ENCODE peak calls at places on chromosomes 1 and 21, in eight cellular contexts. P, U, R, V, Y, F, J and S are unnamed samples.

GRCh38 chr1:3369437-3370076 is 84.9 kb upstream of the ARHGEF16 start:
- DNase-seq in R (no peak), J (peak; percentile 45), P (no peak), F (no peak), U (no peak), Y (no peak), V (no peak), S (peak; percentile 85)

GRCh38 chr1:212946872-212947271 is 3.5 kb upstream of the VASH2 start:
- DNase-seq in F (no peak), Y (no peak), R (no peak), J (no peak), U (peak; percentile 45), V (no peak), P (no peak), S (no peak)

GRCh38 chr1:14944471-14944981 is 209.0 kb upstream of the TMEM51 start:
- DNase-seq in R (no peak), Y (no peak), F (no peak), P (no peak), J (no peak), U (no peak), V (no peak), S (no peak)

GRCh38 chr1:56073614-56074356 is 505.6 kb downstream of the PLPP3 start:
- DNase-seq in F (no peak), P (no peak), V (no peak), Y (no peak), R (peak; percentile 47), J (peak; percentile 71), U (no peak), S (peak; percentile 100)

GRCh38 chr1:43227138-43227836 is 42.5 kb upstream of the TMEM125 start:
- DNase-seq in Y (peak; percentile 58), P (peak; percentile 33), F (peak; percentile 93), J (peak; percentile 76), V (peak; percentile 84), U (peak; percentile 84), R (peak; percentile 78), S (peak; percentile 58)

GRCh38 chr1:17564458-17565393 is 25.2 kb downstream of the ARHGEF10L start:
- DNase-seq in U (no peak), R (peak; percentile 89), Y (no peak), V (peak; percentile 46), F (no peak), J (no peak), P (no peak), S (no peak)

GRCh38 chr1:179781962-179782361 is 38.9 kb downstream of the FAM163A start:
- DNase-seq in V (peak; percentile 59), P (no peak), U (no peak), F (no peak), Y (no peak), J (peak; percentile 76), R (peak; percentile 58), S (peak; percentile 23)

GRCh38 chr1:183891158-183891557 is 86.2 kb downstream of the RGL1 start:
- DNase-seq in U (peak; percentile 45), P (no peak), Y (no peak), J (no peak), R (no peak), F (no peak), V (no peak), S (no peak)

GRCh38 chr1:20604678-20605077 is 15.8 kb downstream of the CDA start:
- DNase-seq in R (peak; percentile 70), F (no peak), P (no peak), V (no peak), U (no peak), Y (no peak), J (no peak), S (peak; percentile 50)

GRCh38 chr1:84737572-84737971 is 47.3 kb upstream of the SSX2IP start:
- DNase-seq in V (no peak), P (no peak), F (no peak), U (no peak), R (no peak), Y (no peak), J (no peak), S (no peak)

GRCh38 chr1:97907886-97908285 is 12.9 kb downstream of the DPYD start:
- DNase-seq in F (no peak), R (no peak), P (no peak), Y (no peak), V (no peak), J (no peak), U (no peak), S (no peak)

GRCh38 chr1:231039161-231040018 is 664 bp downstream of the FAM89A start:
- DNase-seq in Y (no peak), F (peak; percentile 87), J (peak; percentile 20), P (peak; percentile 25), U (peak; percentile 8), V (peak; percentile 61), R (no peak), S (peak; percentile 27)

GRCh38 chr1:165290143-165290542 is 66.4 kb downstream of the LMX1A start:
- DNase-seq in Y (no peak), V (no peak), F (no peak), P (no peak), J (no peak), U (no peak), R (no peak), S (peak; percentile 38)

GRCh38 chr1:209375681-209376360 is 207.7 kb upstream of the CAMK1G start:
- DNase-seq in R (no peak), F (no peak), J (no peak), P (no peak), U (no peak), V (no peak), Y (no peak), S (peak; percentile 69)

GRCh38 chr1:234926574-234927311 is 201.9 kb downstream of the TOMM20 start:
- DNase-seq in R (peak; percentile 47), V (no peak), F (peak; percentile 83), Y (no peak), U (peak; percentile 92), P (peak; percentile 90), J (no peak), S (no peak)
- H3K4me3 ChIP-seq in R (no peak overlapping the region), V (no peak overlapping the region), F (no peak overlapping the region), Y (no peak overlapping the region), U (peak overlapping the region; percentile 48), P (peak overlapping the region; percentile 39), J (peak overlapping the region; percentile 39), S (no peak overlapping the region)

DNA sequence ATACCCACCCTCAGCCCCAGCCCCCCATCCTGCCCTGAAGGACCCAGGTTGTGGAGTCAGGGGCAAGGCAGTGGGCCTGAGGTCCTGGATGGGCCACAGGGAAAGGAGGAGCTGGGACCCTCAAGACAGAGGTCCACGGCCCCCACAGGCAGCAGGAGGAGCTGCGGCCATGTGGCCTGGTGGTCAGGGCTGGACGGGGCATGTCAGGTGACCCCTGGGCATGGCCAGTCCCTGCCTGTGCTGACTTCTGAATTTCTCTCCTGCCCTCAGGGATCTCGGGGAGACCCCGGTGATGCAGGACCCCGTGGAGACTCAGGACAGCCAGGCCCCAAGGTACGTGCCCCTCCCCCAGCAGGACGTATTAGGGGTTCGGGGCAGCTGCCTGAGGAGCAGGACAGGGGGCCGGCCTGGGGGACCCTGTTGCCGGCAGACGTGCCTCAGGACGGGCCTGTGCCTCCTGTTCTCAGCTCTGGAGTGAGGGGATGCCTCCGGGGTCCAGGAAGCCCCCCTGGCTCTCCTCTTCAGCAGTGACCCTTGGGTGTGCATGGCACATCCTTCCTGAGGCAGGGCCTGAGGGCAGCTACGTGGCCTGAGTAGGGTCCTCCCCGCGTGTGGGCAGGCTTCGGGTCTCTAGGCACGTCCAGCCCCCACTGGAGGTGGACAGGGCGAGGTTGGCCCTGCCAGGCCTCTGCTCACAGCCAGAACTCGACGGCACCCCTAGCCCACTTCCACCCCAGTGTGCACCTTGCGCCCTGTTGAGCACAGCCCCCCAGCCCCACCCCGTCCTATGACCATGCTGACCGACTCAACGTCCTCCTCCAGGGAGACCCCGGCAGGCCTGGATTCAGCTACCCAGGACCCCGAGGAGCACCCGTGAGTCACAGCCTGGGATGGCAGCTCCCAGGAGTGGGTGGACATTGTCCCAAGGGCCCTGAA is 23.6 kb downstream of the COL6A2 start:
- DNase-seq in J (peak; percentile 12), F (peak; percentile 56), V (peak; percentile 17), U (no peak), P (no peak), R (peak; percentile 49), Y (no peak), S (no peak)
- TF ChIP-seq CTCF in J (no peak), F (no peak), V (no peak), U (no peak), P (no peak), R (no peak), Y (no peak), S (no peak)

DNA sequence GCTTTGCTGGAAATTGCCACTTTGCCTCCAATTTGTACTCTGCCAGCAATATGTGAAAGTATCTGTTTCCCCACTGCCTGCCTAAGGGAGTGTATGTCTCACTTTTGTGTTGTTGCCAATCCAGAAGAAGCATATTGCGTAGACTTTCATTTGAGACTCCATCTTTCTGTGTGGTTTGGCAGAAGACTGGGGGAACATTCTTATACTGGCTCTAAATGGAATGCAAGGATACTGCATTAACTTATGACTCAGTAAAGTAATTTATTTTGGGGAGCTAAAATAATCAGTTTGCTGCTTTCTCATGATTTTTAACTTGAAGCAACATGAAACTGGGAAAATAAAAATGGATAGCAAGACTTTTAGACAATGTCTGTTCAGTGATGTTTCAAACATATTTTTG is 107.7 kb upstream of the TMPRSS2 start:
- DNase-seq in F (no peak), V (no peak), J (no peak), U (no peak), Y (no peak), P (no peak), R (no peak), S (peak; percentile 100)
- H3K4me3 ChIP-seq in F (no peak overlapping the region), V (no peak overlapping the region), J (no peak overlapping the region), U (no peak overlapping the region), Y (no peak overlapping the region), P (no peak overlapping the region), R (no peak overlapping the region), S (no peak overlapping the region)

GRCh38 chr1:192669174-192669573 is 33.2 kb downstream of the RGS13 start:
- DNase-seq in V (no peak), Y (no peak), J (no peak), U (no peak), F (no peak), R (no peak), P (no peak), S (no peak)

DNA sequence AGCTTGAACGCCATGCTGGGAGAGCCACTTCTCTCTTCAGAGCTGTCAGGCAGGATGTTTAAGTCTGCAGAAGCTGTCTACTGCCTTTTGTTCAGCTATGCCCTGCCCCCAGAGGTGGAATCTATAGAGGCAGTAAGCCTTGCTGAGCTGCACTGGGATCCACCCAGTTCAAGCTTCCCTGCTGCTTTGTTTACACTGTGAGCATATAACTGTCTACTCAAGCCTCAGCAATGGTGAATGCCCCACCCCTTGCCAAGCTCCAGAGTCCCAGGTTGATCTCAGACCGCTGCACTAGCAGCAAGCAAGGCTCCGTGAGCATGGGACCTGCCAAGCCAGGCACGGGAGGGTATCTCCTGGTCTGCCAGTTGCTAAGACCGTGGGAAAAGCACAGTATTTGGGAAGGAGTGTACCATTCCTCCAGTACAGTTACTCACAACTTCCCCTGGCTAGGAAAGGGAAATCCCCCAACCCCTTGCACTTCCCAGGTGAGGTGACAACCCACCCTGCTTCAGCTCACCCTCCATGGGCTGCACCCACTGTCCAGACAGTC is 32.6 kb downstream of the RGS13 start:
- DNase-seq in Y (no peak), U (no peak), R (no peak), F (no peak), V (peak; percentile 25), J (no peak), P (no peak), S (no peak)
- TF ChIP-seq CTCF in Y (no peak), U (no peak), R (no peak), F (no peak), V (no peak), J (no peak), P (no peak), S (no peak)

GRCh38 chr1:67563684-67564083 is 121.3 kb upstream of the GADD45A start:
- DNase-seq in Y (no peak), J (no peak), U (no peak), R (no peak), V (no peak), F (no peak), P (no peak), S (no peak)
- H3K4me3 ChIP-seq in Y (no peak overlapping the region), J (no peak overlapping the region), U (no peak overlapping the region), R (no peak overlapping the region), V (no peak overlapping the region), F (no peak overlapping the region), P (no peak overlapping the region), S (no peak overlapping the region)